ENCODE peak calls at places on chromosomes 13 and 19, in six cellular contexts. G, H, E, T, W and D are unnamed samples.

GRCh38 chr19:28217064-28217463 is 995.9 kb downstream of the UQCRFS1 start:
- DNase-seq in T (no peak), E (no peak), G (peak), W (no peak), H (no peak), D (no peak)

GRCh38 chr19:49536921-49537462 is 9.2 kb downstream of the RCN3 start:
- DNase-seq in H (no peak), E (no peak), W (no peak), T (no peak), G (no peak), D (no peak)

GRCh38 chr13:110512198-110512740 is 49.3 kb downstream of the RAB20 start:
- DNase-seq in T (no peak), H (no peak), W (no peak), E (no peak), G (no peak), D (no peak)

GRCh38 chr13:113969973-113970611 is 3.8 kb downstream of the C13orf46 start:
- DNase-seq in W (no peak), G (no peak), E (no peak), T (no peak), H (no peak), D (peak)

GRCh38 chr19:16418597-16418962 is 53.2 kb downstream of the EPS15L1 start:
- DNase-seq in G (peak), E (no peak), W (no peak), T (no peak), H (no peak), D (no peak)

GRCh38 chr13:46523972-46524737 is 28.8 kb upstream of the LRCH1 start:
- DNase-seq in H (peak), G (no peak), T (no peak), W (no peak), E (no peak), D (peak)

GRCh38 chr13:78022164-78022877 is 103.7 kb upstream of the EDNRB start:
- DNase-seq in H (peak), W (no peak), G (no peak), T (peak), E (no peak), D (peak)

GRCh38 chr13:76879211-76879875 is 6.9 kb downstream of the KCTD12 start:
- DNase-seq in E (peak), T (peak), G (no peak), H (peak), W (no peak), D (peak)

GRCh38 chr13:97367427-97367826 is 66.5 kb upstream of the RAP2A start:
- DNase-seq in H (peak), G (peak), W (no peak), E (no peak), T (no peak), D (no peak)

GRCh38 chr19:37077929-37078716 is at the start of gene ZNF420:
- DNase-seq in T (peak), E (peak), H (peak), W (no peak), G (peak), D (peak)

GRCh38 chr13:23500858-23501257 is 67.4 kb upstream of the SACS start:
- DNase-seq in E (no peak), W (no peak), H (peak), T (no peak), G (no peak), D (peak)

GRCh38 chr19:4776436-4777205 is 14.9 kb upstream of the FEM1A start:
- DNase-seq in T (no peak), G (peak), H (peak), E (peak), W (no peak), D (peak)

GRCh38 chr13:21800847-21801616 is 130.2 kb downstream of the FGF9 start:
- DNase-seq in E (no peak), T (no peak), W (no peak), H (peak), G (no peak), D (peak)

GRCh38 chr19:17109962-17110598 is 34.5 kb downstream of the MYO9B start:
- DNase-seq in G (no peak), T (no peak), W (no peak), E (no peak), H (no peak), D (no peak)

GRCh38 chr19:53467503-53468262 is at the start of gene ZNF813:
- DNase-seq in E (peak), H (peak), W (no peak), T (peak), G (peak), D (peak)

GRCh38 chr19:2627319-2627829 is 75.1 kb downstream of the GNG7 start:
- DNase-seq in G (no peak), H (peak), W (peak), T (peak), E (no peak), D (peak)

GRCh38 chr19:12891553-12892021 is 627 bp downstream of the GCDH start:
- DNase-seq in G (no peak), T (peak), E (no peak), W (no peak), H (no peak), D (peak)

GRCh38 chr19:30625947-30626346 is 253.8 kb downstream of the ZNF536 start:
- DNase-seq in G (no peak), W (no peak), E (no peak), T (no peak), H (no peak), D (no peak)

GRCh38 chr19:52343548-52343947 is 7.5 kb downstream of the ZNF610 start:
- DNase-seq in G (peak), T (peak), H (peak), E (peak), W (peak), D (peak)

GRCh38 chr13:74388626-74389025 is 254.4 kb upstream of the KLF12 start:
- DNase-seq in H (no peak), E (no peak), G (no peak), W (no peak), T (no peak), D (no peak)

GRCh38 chr13:58018865-58019264 is 387.3 kb downstream of the PCDH17 start:
- DNase-seq in H (no peak), E (no peak), T (no peak), G (no peak), W (no peak), D (no peak)

GRCh38 chr13:100163375-100163774 is 74.5 kb downstream of the PCCA start:
- DNase-seq in W (no peak), E (no peak), H (no peak), G (no peak), T (no peak), D (no peak)

GRCh38 chr13:111664060-111664459 is 343.6 kb downstream of the TEX29 start:
- DNase-seq in G (no peak), H (no peak), E (no peak), T (no peak), W (no peak), D (no peak)

GRCh38 chr19:22326219-22326618 is 40.0 kb downstream of the ZNF729 start:
- DNase-seq in W (no peak), G (no peak), H (no peak), E (no peak), T (no peak), D (no peak)

GRCh38 chr13:38417727-38418126 is 68.1 kb downstream of the UFM1 start:
- DNase-seq in W (no peak), T (peak), G (peak), E (peak), H (peak), D (peak)

GRCh38 chr13:21987793-21988192 is 316.9 kb downstream of the FGF9 start:
- DNase-seq in W (no peak), H (no peak), T (no peak), G (no peak), E (no peak), D (no peak)

GRCh38 chr13:93398167-93398566 is 171.6 kb downstream of the GPC6 start:
- DNase-seq in H (peak), T (no peak), G (no peak), E (no peak), W (no peak), D (no peak)

GRCh38 chr13:51339952-51340732 is 651 bp downstream of the SERPINE3 start:
- DNase-seq in T (no peak), W (no peak), E (no peak), H (peak), G (no peak), D (peak)

GRCh38 chr19:40831502-40832430 is 18.5 kb downstream of the CYP2A6 start:
- DNase-seq in W (no peak), H (peak), E (no peak), G (no peak), T (no peak), D (peak)

GRCh38 chr19:45554481-45554880 is 30.1 kb downstream of the OPA3 start:
- DNase-seq in H (peak), T (no peak), W (no peak), G (no peak), E (no peak), D (no peak)

GRCh38 chr19:45547965-45548609 is 36.5 kb downstream of the OPA3 start:
- DNase-seq in G (no peak), T (no peak), H (peak), W (peak), E (no peak), D (peak)

GRCh38 chr19:45558399-45558878 is 26.2 kb downstream of the OPA3 start:
- DNase-seq in T (no peak), W (peak), H (peak), G (peak), E (peak), D (peak)

GRCh38 chr19:45556835-45557234 is 27.8 kb downstream of the OPA3 start:
- DNase-seq in W (no peak), T (no peak), G (no peak), H (no peak), E (no peak), D (no peak)

DNA sequence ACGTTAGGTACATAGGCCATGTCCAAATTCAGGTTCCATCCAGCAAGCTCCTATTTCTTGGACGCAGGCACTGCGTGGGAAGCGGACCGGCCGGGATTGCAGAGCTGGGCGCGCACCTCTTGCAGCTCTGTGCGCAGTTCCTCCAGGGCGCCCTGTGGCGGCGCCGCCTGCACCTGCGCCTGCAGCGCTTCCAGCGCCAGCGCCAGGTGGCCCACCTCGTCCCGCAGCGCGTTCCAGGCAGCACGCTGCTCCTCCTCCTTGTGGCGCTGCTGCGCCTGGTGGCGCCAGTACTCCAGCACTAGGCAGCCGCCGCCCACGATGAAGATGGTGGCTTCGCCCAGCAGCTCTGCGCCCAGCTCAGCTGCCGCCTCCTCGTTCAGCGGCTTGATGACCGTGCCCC is 31.1 kb downstream of the OPA3 start:
- DNase-seq in T (no peak), E (no peak), W (no peak), G (peak), H (no peak), D (no peak)
- H3K9ac ChIP-seq in T (no peak), E (no peak), W (no peak), G (no peak), H (no peak), D (no peak)

DNA sequence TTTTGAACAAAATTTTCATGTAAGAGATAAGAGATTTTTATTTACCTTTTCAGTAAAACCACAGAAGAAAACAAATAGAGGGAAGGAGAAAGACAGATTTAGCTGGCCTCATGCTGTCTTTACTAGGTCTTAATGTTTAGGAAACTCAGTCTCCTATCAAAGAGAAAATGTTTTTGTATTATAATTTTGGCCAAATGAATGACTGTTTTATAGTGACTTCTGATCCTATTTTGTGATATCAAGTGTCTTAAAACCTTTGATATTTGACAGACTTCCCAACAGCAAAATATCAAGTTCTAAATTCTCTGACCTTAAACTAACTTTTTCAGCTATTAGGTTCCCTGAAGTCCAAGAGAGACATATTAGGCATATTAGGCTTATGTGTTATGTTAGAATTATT is 27.0 kb downstream of the CRYL1 start:
- DNase-seq in T (no peak), G (no peak), E (no peak), W (no peak), H (no peak), D (no peak)
- H2AFZ ChIP-seq in T (no peak), G (no peak), E (no peak), W (no peak), H (no peak), D (no peak)

GRCh38 chr13:32538234-32538620 is 368 bp downstream of the N4BP2L2 start:
- DNase-seq in W (no peak), G (peak), T (peak), E (peak), H (peak), D (no peak)
- TF ChIP-seq EZH2phosphoT487 in W (no peak), G (no peak), T (no peak), E (no peak), H (no peak), D (no peak)

GRCh38 chr19:7848779-7849457 is 18.9 kb downstream of the EVI5L start:
- DNase-seq in W (no peak), G (no peak), T (no peak), H (no peak), E (no peak), D (no peak)
- H3K9ac ChIP-seq in W (no peak), G (peak), T (no peak), H (no peak), E (no peak), D (no peak)

GRCh38 chr19:33274663-33275558 is 27.4 kb downstream of the CEBPA start:
- DNase-seq in W (no peak), T (no peak), E (no peak), H (no peak), G (peak), D (no peak)
- H2AFZ ChIP-seq in W (no peak), T (no peak), E (no peak), H (no peak), G (no peak), D (peak)

DNA sequence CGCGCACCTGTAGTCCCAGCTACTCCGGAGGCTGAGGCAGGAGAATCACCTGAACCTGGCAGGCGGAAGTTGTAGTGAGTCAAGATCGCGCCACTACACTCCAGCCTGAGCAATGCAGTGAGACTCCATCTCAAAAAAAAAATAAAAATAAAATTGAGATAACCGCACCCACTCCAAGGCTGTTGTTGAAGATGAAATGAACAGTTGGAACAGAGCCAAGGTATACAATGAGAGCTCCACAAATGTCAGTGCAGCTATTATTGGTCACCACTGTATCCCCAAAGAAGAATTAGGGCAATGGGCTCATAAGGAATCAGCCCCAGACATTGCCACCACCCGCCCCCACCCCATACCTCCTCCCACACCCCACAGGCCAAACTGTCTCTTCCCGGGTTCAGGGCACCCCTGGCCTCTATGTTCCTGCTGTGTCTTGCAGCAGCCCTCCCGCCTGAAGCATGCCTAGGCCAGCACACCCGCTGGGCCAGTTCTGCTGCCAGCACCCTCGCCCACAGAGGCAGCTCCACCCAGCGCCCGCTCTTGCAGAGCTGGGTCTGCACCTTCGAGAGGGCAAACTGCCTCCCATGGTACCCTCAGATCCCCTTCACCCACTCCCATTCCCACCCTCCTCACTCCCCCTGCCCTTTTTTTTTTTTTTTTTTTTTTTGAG is 3.5 kb upstream of the S1PR5 start:
- DNase-seq in E (peak), G (no peak), H (no peak), W (no peak), T (no peak), D (peak)
- TF ChIP-seq EZH2phosphoT487 in E (no peak), G (no peak), H (no peak), W (no peak), T (no peak), D (no peak)

GRCh38 chr19:38988632-38989031 is 13.1 kb upstream of the FBXO17 start:
- DNase-seq in W (no peak), H (no peak), T (no peak), G (no peak), E (no peak), D (no peak)
- H3K9ac ChIP-seq in W (no peak), H (no peak), T (no peak), G (no peak), E (no peak), D (no peak)

DNA sequence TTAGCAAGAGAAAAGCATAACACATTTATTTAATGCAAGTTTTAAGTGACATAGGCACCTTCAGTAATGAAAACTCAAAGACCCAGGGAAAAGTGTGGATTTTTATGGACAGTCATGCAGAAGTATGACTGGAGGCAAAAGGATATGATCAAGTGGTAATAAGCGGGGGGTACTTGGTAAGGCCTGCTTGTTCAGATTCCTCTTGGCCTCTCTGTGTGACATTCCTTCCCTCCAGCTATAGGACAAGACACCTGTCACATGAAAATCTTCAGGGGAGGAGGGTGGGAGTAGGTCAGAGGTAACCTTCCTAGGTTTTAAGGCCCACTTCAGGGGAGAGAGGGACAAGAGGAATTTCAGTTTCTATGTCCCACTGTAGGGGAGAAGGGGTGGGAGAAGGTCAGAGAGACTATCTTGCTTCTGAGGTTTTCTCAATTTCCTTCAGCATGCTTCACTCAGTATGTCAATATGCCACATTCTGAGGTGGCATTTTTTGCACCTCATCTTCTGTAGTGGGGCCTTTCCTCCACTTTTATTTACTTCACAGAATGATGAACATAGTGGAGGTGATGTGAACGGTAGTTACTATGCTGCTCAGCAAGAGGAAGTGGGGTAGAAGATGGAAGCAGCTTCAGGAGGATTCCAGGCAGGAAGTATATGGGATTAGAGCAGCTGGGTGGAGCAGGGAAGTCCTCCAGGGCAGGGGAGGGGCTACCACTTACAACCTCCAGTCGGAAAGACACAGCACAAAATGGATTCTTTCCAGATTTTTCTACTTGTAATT is 73.2 kb upstream of the RFC3 start:
- DNase-seq in T (no peak), H (peak), G (no peak), E (no peak), W (no peak), D (peak)
- H2AFZ ChIP-seq in T (no peak), H (no peak), G (peak), E (no peak), W (no peak), D (peak)

DNA sequence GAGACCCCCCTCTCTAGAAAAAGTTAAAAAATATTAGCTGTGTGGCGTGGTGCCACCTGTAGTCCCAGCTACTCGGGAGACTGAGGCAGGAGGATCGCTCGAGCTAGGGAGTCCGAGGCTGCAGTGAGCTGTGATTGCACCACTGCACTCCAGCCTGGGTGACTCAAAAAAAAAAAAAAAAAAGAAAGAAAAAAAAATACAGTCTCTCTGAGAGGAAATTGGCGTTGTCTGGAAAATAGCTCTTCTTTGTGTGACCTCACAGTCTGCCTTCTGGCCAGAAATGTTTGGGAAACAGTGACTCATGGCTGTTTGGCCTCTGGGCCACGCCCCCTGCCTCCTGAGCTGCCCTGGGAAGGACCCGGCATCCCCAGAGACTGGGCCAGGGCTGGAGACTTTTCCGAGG is 10.7 kb downstream of the MARCHF2 start:
- DNase-seq in H (peak), E (peak), G (no peak), T (no peak), W (peak), D (peak)
- TF ChIP-seq EZH2phosphoT487 in H (no peak), E (no peak), G (no peak), T (no peak), W (no peak), D (no peak)

DNA sequence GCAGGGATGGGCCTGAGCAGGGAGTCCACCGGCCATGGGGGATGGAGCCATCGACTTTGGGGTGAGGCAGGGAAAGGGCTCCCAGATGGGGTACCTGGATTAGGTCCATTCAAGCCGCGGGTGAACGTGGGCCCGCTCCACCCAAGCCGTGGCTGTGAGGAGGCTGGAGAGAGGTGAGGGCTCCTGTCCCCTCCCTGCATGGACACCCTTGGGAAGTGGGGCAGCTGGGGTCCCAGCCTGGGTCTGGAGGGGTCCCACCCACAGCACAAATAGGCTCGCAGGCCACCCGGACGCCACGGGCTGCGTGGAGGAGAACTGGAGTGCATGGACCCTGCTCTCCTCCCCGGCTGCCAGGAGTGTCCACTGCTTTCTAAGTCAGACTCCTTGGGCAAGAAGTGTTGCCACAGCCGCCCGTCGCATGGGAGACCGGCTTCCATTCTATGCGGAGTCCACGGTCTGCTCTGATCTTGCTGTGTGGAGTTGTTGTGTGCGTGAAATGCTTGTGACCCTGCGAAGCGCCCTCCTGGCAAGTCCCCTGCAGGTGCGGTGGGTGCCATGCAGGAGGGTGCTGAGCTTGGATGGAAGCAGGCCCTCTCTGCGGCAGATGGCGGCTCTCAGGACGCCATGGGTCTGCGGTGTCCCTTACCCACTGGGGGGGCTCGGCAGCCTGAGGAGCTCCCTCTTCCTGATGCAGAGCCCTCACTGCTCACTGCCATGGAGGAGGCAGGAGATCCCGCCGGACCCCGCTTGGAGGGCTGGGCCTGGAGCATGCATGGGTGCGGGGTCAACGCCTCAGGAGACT is 2.0 kb downstream of the DAZAP1 start:
- DNase-seq in G (no peak), T (no peak), W (no peak), H (peak), E (no peak), D (no peak)
- H3K9ac ChIP-seq in G (peak), T (peak), W (peak), H (peak), E (peak), D (peak)